ENCODE peak calls at places on chromosomes 4 and X, in eight cellular contexts. H, G, B, S, K, M, L and V are unnamed samples.
A peak's percentile ranks its signal among the peaks of the same experiment; 100 is the strongest.

GRCh38 chrX:38798956-38799355 is 2.3 kb upstream of the MID1IP1 start:
- DNase-seq in G (no peak), K (no peak), B (no peak), H (no peak), S (no peak), M (no peak), L (no peak), V (no peak)

GRCh38 chr4:29581469-29581868 is 1138.7 kb upstream of the PCDH7 start:
- DNase-seq in G (no peak), H (no peak), B (peak; percentile 48), M (peak; percentile 28), K (no peak), L (no peak), S (no peak), V (no peak)

GRCh38 chr4:76272091-76272490 is 20.6 kb downstream of the FAM47E start:
- DNase-seq in G (no peak), K (no peak), M (no peak), L (no peak), H (no peak), S (no peak), B (no peak), V (no peak)

GRCh38 chr4:84750260-84750955 is 167.5 kb downstream of the CDS1 start:
- DNase-seq in L (no peak), H (no peak), M (no peak), K (no peak), G (no peak), S (no peak), B (no peak), V (peak; percentile 67)

GRCh38 chr4:146949559-146949958 is 3.9 kb upstream of the TTC29 start:
- DNase-seq in M (no peak), L (no peak), G (no peak), H (no peak), K (no peak), B (no peak), S (no peak), V (no peak)

GRCh38 chr4:110171981-110172380 is 26.4 kb downstream of the ELOVL6 start:
- DNase-seq in L (no peak), K (no peak), H (no peak), M (no peak), S (no peak), B (no peak), G (no peak), V (no peak)

GRCh38 chrX:22795680-22796079 is 204.1 kb upstream of the DDX53 start:
- DNase-seq in S (no peak), M (no peak), H (no peak), L (no peak), K (no peak), B (no peak), G (no peak), V (no peak)

GRCh38 chr4:37392540-37393255 is 148.2 kb downstream of the NWD2 start:
- DNase-seq in G (no peak), L (no peak), H (no peak), B (peak; percentile 83), M (peak; percentile 15), S (no peak), K (peak; percentile 56), V (peak; percentile 17)

GRCh38 chr4:183503497-183504063 is 1.3 kb upstream of the ING2 start:
- DNase-seq in L (no peak), G (no peak), H (no peak), S (no peak), K (no peak), M (no peak), B (no peak), V (no peak)

GRCh38 chr4:96742332-96743014 is 902.6 kb downstream of the PDHA2 start:
- DNase-seq in L (no peak), H (no peak), K (no peak), S (no peak), G (no peak), M (no peak), B (no peak), V (no peak)

GRCh38 chrX:2696698-2697215 is 5.7 kb downstream of the CD99 start:
- DNase-seq in G (no peak), M (no peak), L (no peak), H (peak; percentile 23), S (peak; percentile 31), B (no peak), K (no peak), V (no peak)

GRCh38 chrX:71420686-71421085 is 54.5 kb downstream of the TAF1 start:
- DNase-seq in L (no peak), H (no peak), G (peak; percentile 30), M (no peak), S (no peak), B (no peak), K (no peak), V (peak; percentile 6)

GRCh38 chrX:12065251-12065650 is 73.0 kb upstream of the FRMPD4 start:
- DNase-seq in G (peak; percentile 25), B (peak; percentile 7), K (no peak), M (no peak), H (no peak), L (peak; percentile 47), S (no peak), V (peak; percentile 68)

GRCh38 chrX:136534131-136534530 is 2.1 kb downstream of the VGLL1 start:
- DNase-seq in H (no peak), G (no peak), L (no peak), M (no peak), B (no peak), K (no peak), S (no peak), V (no peak)

GRCh38 chr4:158315706-158316105 is 105.4 kb downstream of the TMEM144 start:
- DNase-seq in L (no peak), H (no peak), K (no peak), S (no peak), G (no peak), M (no peak), B (no peak), V (no peak)

GRCh38 chrX:63561425-63561824 is 210.3 kb upstream of the SPIN4 start:
- DNase-seq in H (no peak), G (no peak), B (no peak), K (no peak), L (no peak), S (no peak), M (no peak), V (no peak)